ENCODE peak calls at places on chromosomes 4 and X, in four cellular contexts. W is natural killer cell, V is GM23338, T is IMR-90. D is an unnamed sample.

GRCh38 chr4:20662851-20663250 is 37.4 kb upstream of the PACRGL start:
- DNase-seq in V (no peak), W (no peak), T (peak; percentile 4), D (no peak)

GRCh38 chr4:108834167-108834566 is 71.3 kb upstream of the ETNPPL start:
- DNase-seq in V (no peak), T (peak; percentile 87), W (no peak), D (no peak)

GRCh38 chr4:68950033-68950432 is 1.6 kb downstream of the UGT2A3 start:
- DNase-seq in W (no peak), T (no peak), V (no peak), D (no peak)

GRCh38 chrX:11398785-11399184 is 105.6 kb downstream of the AMELX start:
- DNase-seq in W (no peak), V (no peak), T (peak; percentile 37), D (no peak)

GRCh38 chr4:186015212-186015817 is 53.6 kb upstream of the TLR3 start:
- DNase-seq in T (no peak), W (no peak), V (no peak), D (no peak)

GRCh38 chr4:142846729-142847606 is 867 bp upstream of the INPP4B start:
- DNase-seq in T (no peak), V (peak; percentile 83), W (no peak), D (no peak)

GRCh38 chr4:2281575-2282343 is 19.9 kb upstream of the MXD4 start:
- DNase-seq in V (no peak), W (peak; percentile 79), T (no peak), D (no peak)

GRCh38 chr4:95386410-95386809 is 162.4 kb downstream of the UNC5C start:
- DNase-seq in V (peak; percentile 81), W (no peak), T (no peak), D (no peak)

GRCh38 chrX:40735318-40736169 is at the start of gene MED14:
- DNase-seq in V (peak; percentile 85), T (peak; percentile 83), W (peak; percentile 80), D (peak; percentile 75)

GRCh38 chrX:47838361-47838760 is 1.7 kb downstream of the ZNF81 start:
- DNase-seq in T (no peak), V (no peak), W (no peak), D (no peak)

GRCh38 chrX:13109811-13110210 is 65.4 kb upstream of the FAM9C start:
- DNase-seq in W (no peak), V (no peak), T (peak; percentile 61), D (no peak)

GRCh38 chr4:184746532-184746870 is 12.6 kb upstream of the CENPU start:
- DNase-seq in W (no peak), T (peak; percentile 82), V (peak; percentile 34), D (no peak)

GRCh38 chrX:69150294-69150960 is 14.8 kb downstream of the PJA1 start:
- DNase-seq in T (no peak), V (peak; percentile 28), W (no peak), D (no peak)

GRCh38 chr4:100306018-100306417 is 115.8 kb upstream of the DDIT4L start:
- DNase-seq in V (no peak), T (peak; percentile 47), W (no peak), D (no peak)

GRCh38 chr4:122073615-122074014 is 78.5 kb upstream of the BLTP1 start:
- DNase-seq in W (no peak), V (no peak), T (no peak), D (no peak)

GRCh38 chr4:125317526-125317880 is 2.7 kb downstream of the FAT4 start:
- DNase-seq in T (peak; percentile 54), W (peak; percentile 45), V (peak; percentile 83), D (no peak)

GRCh38 chrX:71143508-71143907 is 1.1 kb upstream of the NLGN3 start:
- DNase-seq in W (no peak), T (peak; percentile 41), V (no peak), D (no peak)

GRCh38 chr4:70915048-70915815 is 13.1 kb downstream of the MOB1B start:
- DNase-seq in W (no peak), V (no peak), T (peak; percentile 78), D (no peak)

GRCh38 chr4:53005149-53005546 is 143.0 kb downstream of the RASL11B start:
- DNase-seq in V (no peak), W (no peak), T (no peak), D (no peak)

GRCh38 chrX:56729152-56729557 is at the start of gene NBDY:
- DNase-seq in V (peak; percentile 46), W (peak; percentile 16), T (peak; percentile 37), D (no peak)

GRCh38 chr4:12137556-12137955 is 708.9 kb upstream of the HS3ST1 start:
- DNase-seq in W (no peak), T (no peak), V (no peak), D (no peak)

GRCh38 chrX:30577362-30577961 is at the start of gene TASL:
- DNase-seq in W (peak; percentile 17), T (no peak), V (no peak), D (peak; percentile 70)

GRCh38 chr4:176792348-176793059 is at the start of gene VEGFC:
- DNase-seq in T (peak; percentile 73), V (peak; percentile 85), W (no peak), D (no peak)

GRCh38 chr4:101126044-101126443 is 221.3 kb downstream of the PPP3CA start:
- DNase-seq in W (no peak), T (peak; percentile 47), V (no peak), D (no peak)

GRCh38 chr4:176981074-176981473 is 188.4 kb upstream of the VEGFC start:
- DNase-seq in W (no peak), T (no peak), V (no peak), D (no peak)

GRCh38 chr4:25953740-25954139 is 39.7 kb downstream of the SMIM20 start:
- DNase-seq in V (no peak), W (no peak), T (peak; percentile 29), D (no peak)

GRCh38 chr4:87853108-87853507 is 20.3 kb downstream of the MEPE start:
- DNase-seq in V (peak; percentile 79), T (peak; percentile 51), W (no peak), D (no peak)

GRCh38 chr4:11130195-11130975 is 298.3 kb downstream of the HS3ST1 start:
- DNase-seq in V (no peak), T (peak; percentile 8), W (no peak), D (no peak)

GRCh38 chrX:111348363-111348927 is 63.5 kb downstream of the DCX start:
- DNase-seq in W (no peak), V (no peak), T (no peak), D (no peak)

GRCh38 chrX:149949743-149950436 is 11.6 kb upstream of the EOLA2 start:
- DNase-seq in T (peak; percentile 7), V (no peak), W (no peak), D (no peak)

GRCh38 chr4:67531349-67531748 is 14.0 kb downstream of the CENPC start:
- DNase-seq in T (no peak), V (no peak), W (no peak), D (no peak)

GRCh38 chrX:47148946-47149345 is 3.9 kb downstream of the RBM10 start:
- DNase-seq in W (no peak), V (no peak), T (no peak), D (no peak)

GRCh38 chrX:13829995-13830394 is 13.1 kb upstream of the GPM6B start:
- DNase-seq in W (no peak), V (no peak), T (no peak), D (no peak)

GRCh38 chrX:101657495-101657894 is 2.2 kb downstream of the ARMCX2 start:
- DNase-seq in W (no peak), T (no peak), V (no peak), D (no peak)

GRCh38 chr4:139562067-139562684 is 6.2 kb upstream of the SETD7 start:
- DNase-seq in T (no peak), W (no peak), V (no peak), D (no peak)

GRCh38 chrX:44874481-44875184 is 1.6 kb downstream of the KDM6A start:
- DNase-seq in T (peak; percentile 49), W (no peak), V (peak; percentile 39), D (no peak)

GRCh38 chr4:122045533-122045932 is 93.7 kb upstream of the TRPC3 start:
- DNase-seq in W (no peak), T (peak; percentile 96), V (no peak), D (no peak)

D was measured in CD14-positive monocyte.